ENCODE peak calls at places on chromosomes 7 and 10, in seven cellular contexts. Q, D, Z, N, E, H and W are unnamed samples.

GRCh38 chr7:135523146-135523545 is 13.2 kb upstream of the CNOT4 start:
- DNase-seq in Q (no peak), D (no peak), Z (no peak), N (no peak), E (no peak), H (no peak), W (no peak)

GRCh38 chr7:116501425-116502167 is 2.1 kb downstream of the CAV2 start:
- DNase-seq in Q (no peak), D (no peak), Z (peak), N (peak), E (peak), H (no peak), W (no peak)

GRCh38 chr7:891805-892204 is 15.5 kb downstream of the GET4 start:
- DNase-seq in Q (peak), D (no peak), Z (no peak), N (no peak), E (no peak), H (no peak), W (no peak)

GRCh38 chr7:35727571-35727970 is 32.6 kb upstream of the HERPUD2 start:
- DNase-seq in Q (peak), D (no peak), Z (peak), N (peak), E (peak), H (no peak), W (no peak)

GRCh38 chr7:1591876-1592275 is 22.0 kb upstream of the PSMG3 start:
- DNase-seq in Q (no peak), D (no peak), Z (no peak), N (no peak), E (no peak), H (no peak), W (no peak)

GRCh38 chr10:43846187-43846680 is 197.6 kb upstream of the ZNF32 start:
- DNase-seq in Q (peak), D (no peak), Z (no peak), N (peak), E (peak), H (peak), W (no peak)

GRCh38 chr7:45401155-45401554 is 173.0 kb upstream of the ADCY1 start:
- DNase-seq in Q (no peak), D (no peak), Z (no peak), N (no peak), E (no peak), H (no peak), W (no peak)

GRCh38 chr7:2864999-2865670 is 21.0 kb upstream of the GNA12 start:
- DNase-seq in Q (no peak), D (peak), Z (peak), N (peak), E (peak), H (no peak), W (peak)

GRCh38 chr10:62934258-62934657 is 118.1 kb upstream of the EGR2 start:
- DNase-seq in Q (no peak), D (no peak), Z (peak), N (no peak), E (no peak), H (no peak), W (no peak)

GRCh38 chr10:120517881-120518484 is 61.0 kb downstream of the PLPP4 start:
- DNase-seq in Q (no peak), D (no peak), Z (no peak), N (no peak), E (no peak), H (no peak), W (no peak)

GRCh38 chr10:71308985-71309384 is 10.1 kb upstream of the SLC29A3 start:
- DNase-seq in Q (no peak), D (no peak), Z (no peak), N (no peak), E (no peak), H (no peak), W (no peak)

GRCh38 chr10:58743466-58744115 is 230.9 kb downstream of the BICC1 start:
- DNase-seq in Q (no peak), D (no peak), Z (no peak), N (peak), E (peak), H (no peak), W (no peak)

GRCh38 chr7:34982371-34983019 is 54.8 kb downstream of the DPY19L1 start:
- DNase-seq in Q (no peak), D (no peak), Z (no peak), N (no peak), E (no peak), H (no peak), W (no peak)

GRCh38 chr7:158735935-158736334 is 31.3 kb upstream of the NCAPG2 start:
- DNase-seq in Q (no peak), D (no peak), Z (no peak), N (no peak), E (no peak), H (no peak), W (no peak)

GRCh38 chr10:117541909-117542705 is 439 bp upstream of the EMX2 start:
- DNase-seq in Q (peak), D (peak), Z (peak), N (peak), E (peak), H (peak), W (peak)

GRCh38 chr7:123849855-123850254 is 4.9 kb downstream of the HYAL4 start:
- DNase-seq in Q (no peak), D (no peak), Z (peak), N (no peak), E (no peak), H (no peak), W (no peak)

GRCh38 chr10:77726732-77727131 is 89.1 kb upstream of the KCNMA1 start:
- DNase-seq in Q (no peak), D (no peak), Z (peak), N (no peak), E (no peak), H (no peak), W (no peak)

GRCh38 chr10:91796332-91797076 is 1.7 kb upstream of the TNKS2 start:
- DNase-seq in Q (peak), D (no peak), Z (peak), N (peak), E (peak), H (no peak), W (no peak)

GRCh38 chr10:11863353-11864105 is 40.4 kb downstream of the PROSER2 start:
- DNase-seq in Q (no peak), D (no peak), Z (no peak), N (no peak), E (no peak), H (no peak), W (no peak)

GRCh38 chr10:57897611-57898010 is 370.1 kb downstream of the IPMK start:
- DNase-seq in Q (no peak), D (no peak), Z (no peak), N (no peak), E (no peak), H (no peak), W (no peak)

GRCh38 chr10:109741712-109742111 is 181.6 kb downstream of the XPNPEP1 start:
- DNase-seq in Q (no peak), D (no peak), Z (no peak), N (no peak), E (no peak), H (no peak), W (no peak)

GRCh38 chr10:3882855-3883254 is 97.8 kb upstream of the KLF6 start:
- DNase-seq in Q (no peak), D (no peak), Z (no peak), N (no peak), E (no peak), H (no peak), W (no peak)

GRCh38 chr7:151426486-151426905 is 13.4 kb downstream of the CRYGN start:
- DNase-seq in Q (no peak), D (peak), Z (peak), N (peak), E (peak), H (peak), W (no peak)

GRCh38 chr10:80210259-80210658 is 4.9 kb upstream of the ANXA11 start:
- DNase-seq in Q (no peak), D (no peak), Z (no peak), N (no peak), E (no peak), H (no peak), W (no peak)

GRCh38 chr7:25894002-25894901 is 257.7 kb upstream of the NFE2L3 start:
- DNase-seq in Q (no peak), D (no peak), Z (peak), N (no peak), E (no peak), H (no peak), W (no peak)

GRCh38 chr7:85186521-85187241 is at the start of gene SEMA3D:
- DNase-seq in Q (peak), D (peak), Z (peak), N (peak), E (peak), H (no peak), W (peak)

DNA sequence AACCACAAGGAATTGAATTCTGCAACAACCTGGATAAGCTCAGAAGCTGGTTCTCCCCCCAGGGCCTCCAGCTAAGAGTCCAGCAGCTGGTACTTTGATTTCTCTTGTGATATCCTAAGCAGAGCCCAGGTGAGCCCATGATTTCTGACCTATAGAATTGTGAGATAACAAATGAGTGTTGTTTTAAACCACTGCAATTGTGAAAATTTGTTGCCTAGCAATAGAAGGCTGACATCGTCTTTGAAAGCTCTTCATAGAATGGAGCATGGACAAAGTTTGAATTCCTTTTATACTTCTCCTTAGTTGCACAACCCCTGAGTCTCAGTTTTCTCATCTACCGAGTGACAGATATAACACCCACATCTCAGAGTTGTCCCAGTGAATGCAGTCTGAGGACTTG is 129.9 kb downstream of the TEX36 start:
- DNase-seq in Q (no peak), D (no peak), Z (no peak), N (no peak), E (no peak), H (no peak), W (no peak)
- TF ChIP-seq CTCF in Q (no peak), D (no peak), Z (no peak), N (no peak), E (no peak), H (no peak), W (no peak)

GRCh38 chr10:27285093-27285492 is 44.5 kb upstream of the ACBD5 start:
- DNase-seq in Q (no peak), D (no peak), Z (peak), N (peak), E (peak), H (no peak), W (no peak)
- TF ChIP-seq CTCF in Q (no peak), D (no peak), Z (peak), N (peak), E (no peak), H (peak), W (peak)

GRCh38 chr7:86598311-86598710 is 45.4 kb upstream of the GRM3 start:
- DNase-seq in Q (no peak), D (no peak), Z (no peak), N (no peak), E (no peak), H (no peak), W (no peak)
- TF ChIP-seq CTCF in Q (no peak), D (no peak), Z (no peak), N (no peak), E (no peak), H (no peak), W (peak)

GRCh38 chr7:106978425-106979386 is 65.8 kb upstream of the PRKAR2B start:
- DNase-seq in Q (no peak), D (no peak), Z (no peak), N (no peak), E (no peak), H (no peak), W (no peak)
- TF ChIP-seq CTCF in Q (no peak), D (peak), Z (no peak), N (no peak), E (no peak), H (no peak), W (peak)

GRCh38 chr10:47049906-47050305 is 138.7 kb downstream of the PTPN20 start:
- DNase-seq in Q (no peak), D (no peak), Z (no peak), N (no peak), E (no peak), H (no peak), W (peak)
- TF ChIP-seq CTCF in Q (no peak), D (no peak), Z (no peak), N (no peak), E (no peak), H (no peak), W (no peak)

DNA sequence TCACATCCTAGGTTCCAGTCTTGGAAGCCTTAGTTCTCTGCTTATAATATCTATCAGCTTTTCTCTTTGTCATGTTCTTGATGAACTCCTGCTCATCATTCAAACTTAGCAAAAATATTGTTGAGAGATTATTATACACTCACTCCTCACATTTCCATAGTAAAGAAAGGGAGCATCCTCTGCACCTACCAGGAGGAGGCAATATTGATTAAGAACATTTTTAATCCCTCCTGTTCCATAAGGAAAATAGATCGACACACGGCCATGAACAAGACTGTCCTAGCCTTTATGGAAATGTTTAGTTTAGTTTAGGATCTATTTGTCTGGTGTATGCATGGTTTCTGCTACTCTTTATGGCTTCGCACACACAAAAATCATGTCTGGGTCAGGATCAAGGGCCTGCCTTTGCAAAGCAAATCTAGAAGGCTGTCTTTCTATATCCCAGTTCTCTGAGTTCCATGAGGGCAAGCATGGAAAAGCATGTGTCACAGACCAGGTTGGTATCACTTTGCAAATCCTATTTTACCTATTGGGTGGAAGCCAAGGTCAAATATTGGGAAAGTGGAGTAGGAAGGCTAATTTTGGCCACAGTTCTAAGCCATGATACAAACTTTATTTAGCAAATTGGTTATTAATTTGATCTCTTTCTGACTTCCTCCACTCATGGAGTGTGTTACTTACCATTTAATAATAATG is 164.4 kb downstream of the MDFIC start:
- DNase-seq in Q (no peak), D (no peak), Z (no peak), N (no peak), E (no peak), H (no peak), W (no peak)
- TF ChIP-seq CTCF in Q (no peak), D (no peak), Z (peak), N (no peak), E (no peak), H (no peak), W (no peak)

DNA sequence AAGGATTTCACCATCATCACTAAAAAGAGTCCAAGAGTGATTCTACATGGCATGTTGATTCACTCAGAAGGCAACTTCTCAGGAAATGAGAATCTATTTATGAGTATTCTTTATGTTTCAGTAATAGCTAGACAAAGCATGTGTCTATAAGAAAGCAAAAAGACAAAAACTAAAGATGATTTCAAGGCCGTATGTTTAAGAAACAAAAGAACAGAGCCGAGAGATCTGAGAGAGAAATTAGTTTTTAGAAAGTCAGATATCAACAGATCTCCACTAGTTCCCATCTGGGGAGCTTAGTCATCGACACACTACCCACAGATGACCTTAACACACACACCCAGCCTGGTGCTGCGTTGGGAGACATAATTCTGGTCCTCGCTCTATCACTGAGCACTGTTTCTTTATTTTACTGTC is 21.0 kb downstream of the PIP4K2A start:
- DNase-seq in Q (no peak), D (no peak), Z (no peak), N (peak), E (peak), H (no peak), W (no peak)
- TF ChIP-seq CTCF in Q (no peak), D (no peak), Z (no peak), N (no peak), E (no peak), H (no peak), W (no peak)

GRCh38 chr10:99698504-99699080 is 33.3 kb downstream of the COX15 start:
- DNase-seq in Q (no peak), D (no peak), Z (no peak), N (no peak), E (peak), H (no peak), W (no peak)
- TF ChIP-seq CTCF in Q (no peak), D (no peak), Z (peak), N (no peak), E (no peak), H (no peak), W (peak)

DNA sequence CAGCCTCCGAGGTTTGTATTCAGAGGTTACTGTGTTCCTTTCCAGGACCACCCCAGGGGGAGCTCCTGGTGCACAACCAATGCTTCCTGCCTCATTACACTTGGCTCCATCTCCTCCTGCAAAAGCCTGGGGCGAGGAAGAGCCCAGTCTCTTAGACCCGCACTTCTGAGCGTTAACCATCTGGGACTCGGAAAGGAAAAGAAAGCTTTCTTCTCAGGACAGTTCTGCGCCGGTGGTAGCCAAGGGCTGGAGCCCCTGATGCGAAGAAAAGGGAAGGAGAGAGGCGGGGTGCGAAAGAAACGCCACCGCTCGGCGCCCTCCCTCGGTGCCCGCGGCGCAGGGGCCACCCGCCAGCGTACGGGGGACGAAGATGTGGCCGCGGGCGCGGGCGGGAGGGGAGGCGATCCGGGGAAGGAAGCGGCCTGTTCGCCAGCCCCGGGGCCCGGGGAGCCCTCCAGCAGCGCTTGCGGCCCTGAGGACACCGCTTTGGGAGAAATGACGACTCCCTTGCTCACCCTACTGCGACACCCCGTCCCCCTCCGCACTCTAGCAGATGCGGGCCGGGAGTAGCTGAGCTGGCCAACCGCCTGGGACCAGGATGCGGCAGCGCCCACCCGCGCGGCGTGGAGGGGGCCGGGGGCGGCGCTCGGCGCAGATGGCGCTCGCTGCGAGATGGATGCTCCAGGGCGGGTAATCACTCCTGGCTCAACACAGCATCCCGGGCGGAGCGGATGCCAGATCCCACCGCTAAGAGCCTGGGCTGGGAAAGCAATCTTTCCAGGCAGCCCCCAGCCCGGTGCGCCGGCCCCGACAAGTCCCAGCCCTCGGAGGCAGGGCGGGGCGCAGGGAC is 1.3 kb downstream of the NRCAM start:
- DNase-seq in Q (peak), D (peak), Z (peak), N (peak), E (peak), H (no peak), W (peak)
- TF ChIP-seq CTCF in Q (no peak), D (no peak), Z (no peak), N (no peak), E (no peak), H (no peak), W (no peak)